ENCODE peak calls at places on chromosome 1, in eight cellular contexts. T is MCF 10A; J is stimulated activated naive CD8-positive, alpha-beta T cell treated with anti-CD3 and anti-CD28 coated beads, Interleukin-15, amount 100 ng/mL, for 72 hours; E is H4; Z is amniotic stem cell; X is right cardiac atrium; V is activated naive CD4-positive, alpha-beta T cell treated with anti-CD3 and anti-CD28 coated beads, Interleukin-2, amount 50 U/mL, for 16 hours; C is NCI-H1417. Q is an unnamed sample.

GRCh38 chr1:54542120-54542961 is 5.7 kb upstream of the ACOT11 start:
- DNase-seq in T (peak), E (peak), J (peak), C (peak), X (peak), V (peak), Z (no peak), Q (peak)

GRCh38 chr1:218679988-218680743 is 335.0 kb downstream of the TGFB2 start:
- DNase-seq in C (no peak), E (no peak), J (no peak), Z (no peak), V (no peak), T (peak), X (no peak), Q (no peak)

GRCh38 chr1:231806623-231807470 is 180.3 kb downstream of the DISC1 start:
- DNase-seq in E (peak), X (peak), T (peak), C (peak), V (peak), J (peak), Z (no peak), Q (no peak)

GRCh38 chr1:151512801-151513625 is 1.8 kb downstream of the CGN start:
- DNase-seq in E (no peak), T (no peak), V (no peak), J (no peak), C (peak), Z (no peak), X (no peak), Q (peak)

GRCh38 chr1:114745351-114745750 is 12.4 kb downstream of the CSDE1 start:
- DNase-seq in Z (no peak), C (no peak), J (no peak), T (no peak), V (no peak), X (no peak), E (no peak), Q (no peak)

GRCh38 chr1:11281518-11282331 is 8.7 kb downstream of the UBIAD1 start:
- DNase-seq in C (no peak), J (no peak), T (peak), Z (peak), V (no peak), X (peak), E (no peak), Q (no peak)

GRCh38 chr1:211632808-211633522 is 42.5 kb downstream of the NEK2 start:
- DNase-seq in Z (no peak), J (no peak), T (peak), E (peak), V (no peak), C (no peak), X (peak), Q (no peak)

GRCh38 chr1:58964880-58965279 is 181.0 kb upstream of the JUN start:
- DNase-seq in Z (no peak), T (peak), J (no peak), C (no peak), V (no peak), E (no peak), X (no peak), Q (no peak)

GRCh38 chr1:95223110-95223509 is 10.9 kb upstream of the RWDD3 start:
- DNase-seq in V (no peak), C (no peak), X (no peak), J (no peak), T (peak), E (peak), Z (no peak), Q (no peak)

GRCh38 chr1:156673387-156674121 is 3.7 kb downstream of the NES start:
- DNase-seq in Z (no peak), V (no peak), T (no peak), J (no peak), E (no peak), X (no peak), C (no peak), Q (no peak)

GRCh38 chr1:29931477-29932175 is 695.3 kb downstream of the PTPRU start:
- DNase-seq in Z (no peak), C (no peak), E (no peak), J (no peak), V (no peak), T (no peak), X (no peak), Q (no peak)

GRCh38 chr1:109659145-109659544 is 3.2 kb downstream of the GSTM4 start:
- DNase-seq in C (no peak), T (no peak), X (no peak), E (no peak), J (no peak), Z (no peak), V (no peak), Q (no peak)

GRCh38 chr1:22257286-22258275 is 114.7 kb upstream of the WNT4 start:
- DNase-seq in C (peak), V (no peak), T (no peak), X (no peak), E (peak), J (no peak), Z (no peak), Q (no peak)

GRCh38 chr1:162688521-162688920 is 56.3 kb downstream of the DDR2 start:
- DNase-seq in J (no peak), E (no peak), C (no peak), T (no peak), V (no peak), X (no peak), Z (no peak), Q (no peak)

Q was measured in type B pancreatic cell.